ENCODE peak calls at places on chromosome 19, in four cellular contexts. One of them, this sample, is unnamed.

GRCh38 chr19:4361152-4362037 is 18.0 kb downstream of the MPND start:
- DNase-seq in effector memory CD4-positive, alpha-beta T cell: no peak
- DNase-seq in H1: no peak
- DNase-seq in heart left ventricle: no peak
- DNase-seq in this sample: no peak

GRCh38 chr19:29415507-29415906 is 110.3 kb upstream of the VSTM2B start:
- DNase-seq in effector memory CD4-positive, alpha-beta T cell: no peak
- DNase-seq in H1: no peak
- DNase-seq in heart left ventricle: no peak
- DNase-seq in this sample: no peak

GRCh38 chr19:7868326-7868670 is 5.9 kb downstream of the PRR36 start:
- DNase-seq in effector memory CD4-positive, alpha-beta T cell: no peak
- DNase-seq in H1: no peak
- DNase-seq in heart left ventricle: no peak
- DNase-seq in this sample: no peak

GRCh38 chr19:42032428-42032827 is 37.6 kb downstream of the GRIK5 start:
- DNase-seq in effector memory CD4-positive, alpha-beta T cell: no peak
- DNase-seq in H1: peak
- DNase-seq in heart left ventricle: no peak
- DNase-seq in this sample: no peak

GRCh38 chr19:34337747-34338146 is 27.2 kb upstream of the GPI start:
- DNase-seq in effector memory CD4-positive, alpha-beta T cell: no peak
- DNase-seq in H1: no peak
- DNase-seq in heart left ventricle: no peak
- DNase-seq in this sample: peak

GRCh38 chr19:43501661-43502418 is 2.7 kb downstream of the PHLDB3 start:
- DNase-seq in effector memory CD4-positive, alpha-beta T cell: no peak
- DNase-seq in H1: peak
- DNase-seq in heart left ventricle: no peak
- DNase-seq in this sample: no peak

GRCh38 chr19:29663861-29664752 is 1.2 kb upstream of the PLEKHF1 start:
- DNase-seq in effector memory CD4-positive, alpha-beta T cell: no peak
- DNase-seq in H1: no peak
- DNase-seq in heart left ventricle: no peak
- DNase-seq in this sample: no peak

GRCh38 chr19:7673995-7674667 is 2.8 kb upstream of the MCEMP1 start:
- DNase-seq in effector memory CD4-positive, alpha-beta T cell: no peak
- DNase-seq in H1: no peak
- DNase-seq in heart left ventricle: peak
- DNase-seq in this sample: peak

GRCh38 chr19:7670150-7670784 is 1.4 kb downstream of the RETN start:
- DNase-seq in effector memory CD4-positive, alpha-beta T cell: no peak
- DNase-seq in H1: no peak
- DNase-seq in heart left ventricle: no peak
- DNase-seq in this sample: no peak

GRCh38 chr19:39557791-39558622 is 18.0 kb upstream of the EID2 start:
- DNase-seq in effector memory CD4-positive, alpha-beta T cell: no peak
- DNase-seq in H1: no peak
- DNase-seq in heart left ventricle: no peak
- DNase-seq in this sample: no peak

GRCh38 chr19:29263305-29264080 is 50.5 kb upstream of the UQCRFS1 start:
- DNase-seq in effector memory CD4-positive, alpha-beta T cell: no peak
- DNase-seq in H1: no peak
- DNase-seq in heart left ventricle: no peak
- DNase-seq in this sample: peak

GRCh38 chr19:3986260-3987041 is 1.2 kb upstream of the EEF2 start:
- DNase-seq in effector memory CD4-positive, alpha-beta T cell: no peak
- DNase-seq in H1: no peak
- DNase-seq in heart left ventricle: peak
- DNase-seq in this sample: peak

GRCh38 chr19:39381910-39382611 is 8.8 kb downstream of the PAF1 start:
- DNase-seq in effector memory CD4-positive, alpha-beta T cell: no peak
- DNase-seq in H1: no peak
- DNase-seq in heart left ventricle: no peak
- DNase-seq in this sample: no peak

GRCh38 chr19:52190679-52191293 is 934 bp downstream of the PPP2R1A start:
- DNase-seq in effector memory CD4-positive, alpha-beta T cell: no peak
- DNase-seq in H1: no peak
- DNase-seq in heart left ventricle: peak
- DNase-seq in this sample: peak

GRCh38 chr19:46660008-46660517 is 919 bp downstream of the DACT3 start:
- DNase-seq in effector memory CD4-positive, alpha-beta T cell: no peak
- DNase-seq in H1: no peak
- DNase-seq in heart left ventricle: peak
- DNase-seq in this sample: peak

GRCh38 chr19:46828484-46828883 is 22.2 kb downstream of the AP2S1 start:
- DNase-seq in effector memory CD4-positive, alpha-beta T cell: no peak
- DNase-seq in H1: no peak
- DNase-seq in heart left ventricle: no peak
- DNase-seq in this sample: no peak

GRCh38 chr19:58519087-58519354 is 589 bp downstream of the ZBTB45 start:
- DNase-seq in effector memory CD4-positive, alpha-beta T cell: peak
- DNase-seq in H1: no peak
- DNase-seq in heart left ventricle: peak
- DNase-seq in this sample: peak

GRCh38 chr19:3832001-3832400 is 36.8 kb downstream of the ZFR2 start:
- DNase-seq in effector memory CD4-positive, alpha-beta T cell: no peak
- DNase-seq in H1: no peak
- DNase-seq in heart left ventricle: no peak
- DNase-seq in this sample: no peak

GRCh38 chr19:18397242-18398202 is at the start of gene LRRC25:
- DNase-seq in effector memory CD4-positive, alpha-beta T cell: no peak
- DNase-seq in H1: no peak
- DNase-seq in heart left ventricle: peak
- DNase-seq in this sample: no peak

GRCh38 chr19:51727349-51727880 is 3.6 kb upstream of the HAS1 start:
- DNase-seq in effector memory CD4-positive, alpha-beta T cell: no peak
- DNase-seq in H1: no peak
- DNase-seq in heart left ventricle: no peak
- DNase-seq in this sample: no peak

GRCh38 chr19:7251502-7251901 is 42.7 kb downstream of the INSR start:
- DNase-seq in effector memory CD4-positive, alpha-beta T cell: no peak
- DNase-seq in H1: no peak
- DNase-seq in heart left ventricle: no peak
- DNase-seq in this sample: no peak

DNA sequence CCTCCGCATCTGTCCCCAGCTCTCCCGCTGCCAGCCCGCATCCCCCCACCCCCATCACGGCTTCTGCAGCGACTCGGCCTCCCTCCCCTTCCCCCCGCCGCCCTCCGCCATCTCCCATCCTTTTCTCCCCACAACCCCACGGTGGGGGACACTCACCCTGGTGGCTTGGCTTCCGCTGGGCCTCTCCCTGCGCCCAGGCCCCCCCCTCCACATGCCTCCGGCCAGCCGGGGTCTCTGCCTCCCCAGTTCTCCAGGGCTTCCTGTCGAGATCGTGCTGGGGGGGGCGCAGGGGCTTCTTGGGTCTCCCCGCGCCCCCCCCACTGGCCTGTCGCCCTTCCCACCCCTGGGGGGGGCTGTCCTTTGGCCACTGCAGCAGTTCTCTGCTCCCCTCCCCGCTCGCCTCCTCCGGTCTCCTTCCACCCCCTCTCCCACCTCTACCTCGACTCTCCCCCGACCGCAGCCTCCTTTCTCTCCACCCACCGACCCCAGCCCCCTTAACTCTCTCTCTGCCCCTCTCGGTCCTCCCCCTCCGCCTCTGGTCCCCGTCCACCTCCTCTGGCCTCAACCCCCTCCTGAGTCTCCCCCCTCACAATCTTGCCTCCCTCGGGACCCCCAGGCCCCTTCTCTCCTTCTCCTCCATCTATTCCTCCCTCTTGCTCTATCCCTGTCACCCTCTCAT is 17.1 kb downstream of the LRRC4B start:
- DNase-seq in effector memory CD4-positive, alpha-beta T cell: no peak
- DNase-seq in H1: no peak
- DNase-seq in heart left ventricle: no peak
- DNase-seq in this sample: no peak
- H3K27ac ChIP-seq in effector memory CD4-positive, alpha-beta T cell: no peak
- H3K27ac ChIP-seq in H1: no peak
- H3K27ac ChIP-seq in heart left ventricle: no peak
- H3K27ac ChIP-seq in this sample: no peak

GRCh38 chr19:610071-610800 is 20.6 kb downstream of the HCN2 start:
- DNase-seq in effector memory CD4-positive, alpha-beta T cell: no peak
- DNase-seq in H1: no peak
- DNase-seq in heart left ventricle: no peak
- DNase-seq in this sample: no peak
- H3K4me3 ChIP-seq in effector memory CD4-positive, alpha-beta T cell: peak
- H3K4me3 ChIP-seq in H1: no peak
- H3K4me3 ChIP-seq in heart left ventricle: no peak
- H3K4me3 ChIP-seq in this sample: no peak

GRCh38 chr19:48878219-48879024 is 6.2 kb downstream of the PPP1R15A start:
- DNase-seq in effector memory CD4-positive, alpha-beta T cell: no peak
- DNase-seq in H1: no peak
- DNase-seq in heart left ventricle: peak
- DNase-seq in this sample: no peak
- H3K27ac ChIP-seq in effector memory CD4-positive, alpha-beta T cell: no peak
- H3K27ac ChIP-seq in H1: no peak
- H3K27ac ChIP-seq in heart left ventricle: peak
- H3K27ac ChIP-seq in this sample: no peak

DNA sequence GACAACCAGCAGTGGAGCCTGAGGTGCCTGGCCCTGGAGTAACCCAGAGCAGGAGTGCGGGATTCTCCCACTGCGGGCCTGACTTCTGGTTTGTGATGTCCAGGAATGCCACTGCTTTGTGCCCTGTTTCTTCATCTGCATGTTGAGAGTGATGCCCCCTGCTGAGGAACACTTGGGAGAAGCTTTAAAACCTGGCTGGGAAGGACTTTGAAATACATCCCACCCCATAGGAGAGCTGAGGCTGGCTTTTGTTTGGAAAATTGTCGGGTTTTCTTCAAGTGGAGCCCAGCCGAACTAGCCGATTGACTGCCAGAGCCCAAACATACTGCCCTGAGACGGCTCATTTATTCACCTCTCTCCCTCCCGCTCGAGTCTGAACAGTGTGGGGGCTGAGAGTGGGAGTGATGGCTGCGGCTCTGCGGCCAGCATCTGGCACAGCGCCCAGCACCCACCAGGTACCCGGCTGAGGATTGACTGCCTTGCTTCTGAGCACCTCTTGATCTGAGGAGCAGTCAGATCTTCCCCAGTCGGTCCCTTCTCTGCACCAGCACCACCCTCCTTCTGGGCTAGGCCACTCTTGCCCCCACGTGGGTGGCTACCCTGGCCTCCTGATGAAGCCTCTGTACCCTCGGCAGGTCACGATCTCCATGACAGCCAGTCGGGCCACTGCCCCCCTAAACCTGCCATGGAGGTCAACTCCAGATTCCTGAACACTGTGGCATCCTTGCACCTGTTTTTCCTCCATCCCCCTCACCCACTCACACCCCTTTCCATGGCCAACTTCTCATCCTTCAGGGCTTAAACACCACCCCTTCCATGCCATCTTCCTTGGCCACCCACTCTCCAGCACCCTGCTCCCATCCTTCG is 148.9 kb downstream of the SIPA1L3 start:
- DNase-seq in effector memory CD4-positive, alpha-beta T cell: no peak
- DNase-seq in H1: no peak
- DNase-seq in heart left ventricle: no peak
- DNase-seq in this sample: no peak
- H3K4me3 ChIP-seq in effector memory CD4-positive, alpha-beta T cell: no peak
- H3K4me3 ChIP-seq in H1: peak
- H3K4me3 ChIP-seq in heart left ventricle: no peak
- H3K4me3 ChIP-seq in this sample: no peak

GRCh38 chr19:11035441-11036377 is 53.6 kb upstream of the LDLR start:
- DNase-seq in effector memory CD4-positive, alpha-beta T cell: peak
- DNase-seq in H1: peak
- DNase-seq in heart left ventricle: peak
- DNase-seq in this sample: peak
- H3K27ac ChIP-seq in effector memory CD4-positive, alpha-beta T cell: no peak
- H3K27ac ChIP-seq in H1: no peak
- H3K27ac ChIP-seq in heart left ventricle: peak
- H3K27ac ChIP-seq in this sample: no peak

DNA sequence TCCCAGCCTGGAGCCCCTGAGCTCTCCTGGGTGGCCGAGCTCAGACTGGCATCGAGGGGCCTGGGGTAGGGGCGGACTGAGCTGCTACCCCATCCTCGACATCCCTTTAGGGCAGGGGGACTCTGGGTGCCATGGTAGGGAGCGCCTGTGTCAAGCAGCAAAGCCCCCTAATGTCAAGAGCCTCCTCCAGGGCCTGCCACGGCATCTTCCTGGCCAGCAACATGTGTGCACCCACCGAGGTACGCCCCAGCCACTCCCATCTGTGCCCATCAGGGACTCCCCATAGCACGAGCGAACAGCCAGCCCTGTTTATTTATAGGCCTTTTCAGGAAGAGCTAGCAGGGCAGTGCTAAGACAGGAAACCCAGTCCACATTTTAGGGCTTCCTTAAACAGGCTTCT is 14.2 kb downstream of the LRP3 start:
- DNase-seq in effector memory CD4-positive, alpha-beta T cell: no peak
- DNase-seq in H1: no peak
- DNase-seq in heart left ventricle: no peak
- DNase-seq in this sample: peak
- H3K4me3 ChIP-seq in effector memory CD4-positive, alpha-beta T cell: no peak
- H3K4me3 ChIP-seq in H1: no peak
- H3K4me3 ChIP-seq in heart left ventricle: no peak
- H3K4me3 ChIP-seq in this sample: no peak

GRCh38 chr19:55145241-55145640 is 3.8 kb downstream of the TNNT1 start:
- DNase-seq in effector memory CD4-positive, alpha-beta T cell: no peak
- DNase-seq in H1: no peak
- DNase-seq in heart left ventricle: no peak
- DNase-seq in this sample: no peak
- H3K27ac ChIP-seq in effector memory CD4-positive, alpha-beta T cell: no peak
- H3K27ac ChIP-seq in H1: no peak
- H3K27ac ChIP-seq in heart left ventricle: no peak
- H3K27ac ChIP-seq in this sample: no peak

GRCh38 chr19:13027557-13027956 is 32.3 kb downstream of the NFIX start:
- DNase-seq in effector memory CD4-positive, alpha-beta T cell: no peak
- DNase-seq in H1: no peak
- DNase-seq in heart left ventricle: no peak
- DNase-seq in this sample: no peak
- H3K4me3 ChIP-seq in effector memory CD4-positive, alpha-beta T cell: no peak
- H3K4me3 ChIP-seq in H1: no peak
- H3K4me3 ChIP-seq in heart left ventricle: no peak
- H3K4me3 ChIP-seq in this sample: no peak